ENCODE peak calls at places on chromosomes 13 and 19, in four cellular contexts. B is PC-3, Y is RWPE2, O is endothelial cell. U is an unnamed sample.

GRCh38 chr19:50873056-50873455 is at the start of gene KLK2:
- DNase-seq in B (no peak), Y (no peak), O (no peak), U (no peak)

GRCh38 chr19:18399008-18399407 is 1.6 kb upstream of the LRRC25 start:
- DNase-seq in B (peak; percentile 50), Y (no peak), O (no peak), U (no peak)

GRCh38 chr19:44737238-44738160 is 11.0 kb upstream of the BCL3 start:
- DNase-seq in B (no peak), Y (no peak), O (no peak), U (peak; percentile 40)

GRCh38 chr13:105603283-105603682 is 932.2 kb downstream of the EFNB2 start:
- DNase-seq in B (no peak), Y (no peak), O (no peak), U (no peak)

GRCh38 chr13:51907040-51907732 is 45.4 kb downstream of the CCDC70 start:
- DNase-seq in B (no peak), Y (no peak), O (no peak), U (no peak)

GRCh38 chr19:18415177-18415867 is 3.9 kb upstream of the SSBP4 start:
- DNase-seq in B (no peak), Y (peak; percentile 62), O (no peak), U (peak; percentile 25)

GRCh38 chr19:17803264-17803896 is 8.4 kb downstream of the B3GNT3 start:
- DNase-seq in B (no peak), Y (no peak), O (no peak), U (peak; percentile 27)

GRCh38 chr19:13060233-13060963 is 42.3 kb downstream of the LYL1 start:
- DNase-seq in B (no peak), Y (no peak), O (no peak), U (no peak)

GRCh38 chr19:7710616-7711015 is 8.7 kb upstream of the FCER2 start:
- DNase-seq in B (no peak), Y (no peak), O (no peak), U (no peak)

GRCh38 chr19:55383789-55384575 is at the start of gene TMEM238:
- DNase-seq in B (peak; percentile 71), Y (no peak), O (peak; percentile 54), U (peak; percentile 73)
- TF ChIP-seq CTCF in B (no peak), Y (peak; percentile 52), O (no peak), U (no peak)

GRCh38 chr13:86581711-86582110 is 782.5 kb upstream of the SLITRK6 start:
- DNase-seq in B (peak; percentile 53), Y (no peak), O (no peak), U (no peak)

GRCh38 chr13:86585826-86586225 is 786.6 kb upstream of the SLITRK6 start:
- DNase-seq in B (peak; percentile 10), Y (no peak), O (no peak), U (no peak)

GRCh38 chr13:86584301-86584700 is 785.1 kb upstream of the SLITRK6 start:
- DNase-seq in B (no peak), Y (no peak), O (no peak), U (no peak)
- TF ChIP-seq CTCF in B (no peak), Y (no peak), O (no peak), U (no peak)

GRCh38 chr19:5667751-5668271 is 12.5 kb downstream of the MICOS13 start:
- DNase-seq in B (no peak), Y (no peak), O (no peak), U (no peak)

GRCh38 chr19:5666921-5667610 is 13.2 kb downstream of the MICOS13 start:
- DNase-seq in B (no peak), Y (no peak), O (no peak), U (no peak)

GRCh38 chr19:5663904-5664303 is 16.4 kb downstream of the MICOS13 start:
- DNase-seq in B (no peak), Y (no peak), O (no peak), U (no peak)

GRCh38 chr19:5664515-5664914 is 15.8 kb downstream of the MICOS13 start:
- DNase-seq in B (no peak), Y (no peak), O (no peak), U (no peak)

GRCh38 chr19:5665781-5666513 is 14.4 kb downstream of the MICOS13 start:
- DNase-seq in B (peak; percentile 58), Y (no peak), O (no peak), U (no peak)
- TF ChIP-seq CTCF in B (peak; percentile 42), Y (no peak), O (no peak), U (no peak)

GRCh38 chr19:42293539-42293938 is 8.4 kb upstream of the PRR19 start:
- DNase-seq in B (no peak), Y (no peak), O (no peak), U (no peak)
- TF ChIP-seq CTCF in B (no peak), Y (no peak), O (no peak), U (no peak)

U was measured in activated CD8-positive, alpha-beta T cell treated with anti-CD3 and anti-CD28 coated beads for 36 hours.